ENCODE peak calls at places on chromosomes 16 and 17, in five cellular contexts. One of them, this sample, is unnamed. For H3K4me1, the result is how much of the 10 kb centered on the place peaks cover.

GRCh38 chr16:80743273-80743672 is 61.1 kb downstream of the CDYL2 start:
- DNase-seq in K562: no peak
- DNase-seq in GM12878: no peak
- DNase-seq in H1: no peak
- DNase-seq in HepG2: no peak
- DNase-seq in this sample: no peak

GRCh38 chr17:19269102-19269501 is 31.9 kb downstream of the EPN2 start:
- DNase-seq in K562: no peak
- DNase-seq in GM12878: no peak
- DNase-seq in H1: no peak
- DNase-seq in HepG2: no peak
- DNase-seq in this sample: no peak

GRCh38 chr17:74864866-74865395 is 5.2 kb upstream of the GRIN2C start:
- DNase-seq in K562: peak
- DNase-seq in GM12878: no peak
- DNase-seq in H1: peak
- DNase-seq in HepG2: peak
- DNase-seq in this sample: peak

GRCh38 chr17:13952252-13952721 is 117.0 kb upstream of the COX10 start:
- DNase-seq in K562: no peak
- DNase-seq in GM12878: no peak
- DNase-seq in H1: no peak
- DNase-seq in HepG2: peak
- DNase-seq in this sample: no peak

GRCh38 chr16:89847930-89848297 is 19.6 kb downstream of the SPIRE2 start:
- DNase-seq in K562: no peak
- DNase-seq in GM12878: no peak
- DNase-seq in H1: no peak
- DNase-seq in HepG2: no peak
- DNase-seq in this sample: no peak

GRCh38 chr17:18225562-18226283 is at the start of gene LLGL1:
- DNase-seq in K562: peak
- DNase-seq in GM12878: no peak
- DNase-seq in H1: peak
- DNase-seq in HepG2: no peak
- DNase-seq in this sample: no peak

GRCh38 chr16:87463722-87464690 is 28.8 kb downstream of the ZCCHC14 start:
- DNase-seq in K562: peak
- DNase-seq in GM12878: no peak
- DNase-seq in H1: no peak
- DNase-seq in HepG2: peak
- DNase-seq in this sample: no peak

GRCh38 chr16:69626256-69626655 is 60.5 kb downstream of the NFAT5 start:
- DNase-seq in K562: peak
- DNase-seq in GM12878: no peak
- DNase-seq in H1: no peak
- DNase-seq in HepG2: no peak
- DNase-seq in this sample: no peak

GRCh38 chr16:72182976-72183375 is 11.0 kb upstream of the PMFBP1 start:
- DNase-seq in K562: no peak
- DNase-seq in GM12878: no peak
- DNase-seq in H1: no peak
- DNase-seq in HepG2: no peak
- DNase-seq in this sample: no peak

GRCh38 chr17:77436058-77436442 is 295.3 kb downstream of the SEC14L1 start:
- DNase-seq in K562: no peak
- DNase-seq in GM12878: no peak
- DNase-seq in H1: peak
- DNase-seq in HepG2: no peak
- DNase-seq in this sample: peak

GRCh38 chr17:31573047-31573446 is 181.6 kb downstream of the RAB11FIP4 start:
- DNase-seq in K562: no peak
- DNase-seq in GM12878: no peak
- DNase-seq in H1: no peak
- DNase-seq in HepG2: no peak
- DNase-seq in this sample: no peak

GRCh38 chr16:69833791-69834282 is 71.7 kb downstream of the WWP2 start:
- DNase-seq in K562: no peak
- DNase-seq in GM12878: no peak
- DNase-seq in H1: no peak
- DNase-seq in HepG2: peak
- DNase-seq in this sample: no peak

GRCh38 chr17:38628441-38628840 is 22.7 kb upstream of the SRCIN1 start:
- DNase-seq in K562: peak
- DNase-seq in GM12878: no peak
- DNase-seq in H1: no peak
- DNase-seq in HepG2: peak
- DNase-seq in this sample: peak

GRCh38 chr17:7884581-7885356 is 3.8 kb upstream of the CHD3 start:
- DNase-seq in K562: peak
- DNase-seq in GM12878: no peak
- DNase-seq in H1: no peak
- DNase-seq in HepG2: no peak
- DNase-seq in this sample: peak

GRCh38 chr16:75494696-75495601 is at the start of gene CHST6:
- DNase-seq in K562: peak
- DNase-seq in GM12878: no peak
- DNase-seq in H1: peak
- DNase-seq in HepG2: peak
- DNase-seq in this sample: peak

GRCh38 chr16:81907681-81908080 is 103.6 kb downstream of the SDR42E1 start:
- DNase-seq in K562: peak
- DNase-seq in GM12878: no peak
- DNase-seq in H1: no peak
- DNase-seq in HepG2: no peak
- DNase-seq in this sample: no peak

GRCh38 chr16:20300312-20301097 is 26.8 kb downstream of the GP2 start:
- DNase-seq in K562: peak
- DNase-seq in GM12878: peak
- DNase-seq in H1: peak
- DNase-seq in HepG2: peak
- DNase-seq in this sample: peak

GRCh38 chr16:86571197-86571915 is 4.7 kb downstream of the FOXC2 start:
- DNase-seq in K562: no peak
- DNase-seq in GM12878: no peak
- DNase-seq in H1: no peak
- DNase-seq in HepG2: no peak
- DNase-seq in this sample: no peak

GRCh38 chr17:40017422-40018080 is 2.3 kb downstream of the CSF3 start:
- DNase-seq in K562: no peak
- DNase-seq in GM12878: no peak
- DNase-seq in H1: no peak
- DNase-seq in HepG2: no peak
- DNase-seq in this sample: no peak

GRCh38 chr16:19166500-19166899 is 1.5 kb upstream of the SYT17 start:
- DNase-seq in K562: peak
- DNase-seq in GM12878: no peak
- DNase-seq in H1: no peak
- DNase-seq in HepG2: no peak
- DNase-seq in this sample: no peak

GRCh38 chr16:19170043-19170655 is 2.1 kb downstream of the SYT17 start:
- DNase-seq in K562: no peak
- DNase-seq in GM12878: no peak
- DNase-seq in H1: no peak
- DNase-seq in HepG2: no peak
- DNase-seq in this sample: no peak

GRCh38 chr16:19168173-19169080 is at the start of gene SYT17:
- DNase-seq in K562: no peak
- DNase-seq in GM12878: no peak
- DNase-seq in H1: peak
- DNase-seq in HepG2: no peak
- DNase-seq in this sample: peak

GRCh38 chr16:19169081-19169639 is 1.1 kb downstream of the SYT17 start:
- DNase-seq in K562: no peak
- DNase-seq in GM12878: no peak
- DNase-seq in H1: peak
- DNase-seq in HepG2: no peak
- DNase-seq in this sample: peak

GRCh38 chr16:19167710-19168172 is 299 bp upstream of the SYT17 start:
- DNase-seq in K562: peak
- DNase-seq in GM12878: no peak
- DNase-seq in H1: peak
- DNase-seq in HepG2: peak
- DNase-seq in this sample: peak
- TF ChIP-seq POLR2AphosphoS5 in K562: no peak
- TF ChIP-seq POLR2AphosphoS5 in GM12878: no peak
- TF ChIP-seq POLR2AphosphoS5 in H1: no peak
- TF ChIP-seq POLR2AphosphoS5 in HepG2: no peak
- TF ChIP-seq POLR2AphosphoS5 in this sample: no peak

GRCh38 chr16:66740533-66740932 is 10.9 kb downstream of the DYNC1LI2 start:
- DNase-seq in K562: peak
- DNase-seq in GM12878: no peak
- DNase-seq in H1: no peak
- DNase-seq in HepG2: no peak
- DNase-seq in this sample: no peak
- H3K4me1 ChIP-seq in K562: under half
- H3K4me1 ChIP-seq in GM12878: under half
- H3K4me1 ChIP-seq in H1: under half
- H3K4me1 ChIP-seq in HepG2: under half
- H3K4me1 ChIP-seq in this sample: under half

DNA sequence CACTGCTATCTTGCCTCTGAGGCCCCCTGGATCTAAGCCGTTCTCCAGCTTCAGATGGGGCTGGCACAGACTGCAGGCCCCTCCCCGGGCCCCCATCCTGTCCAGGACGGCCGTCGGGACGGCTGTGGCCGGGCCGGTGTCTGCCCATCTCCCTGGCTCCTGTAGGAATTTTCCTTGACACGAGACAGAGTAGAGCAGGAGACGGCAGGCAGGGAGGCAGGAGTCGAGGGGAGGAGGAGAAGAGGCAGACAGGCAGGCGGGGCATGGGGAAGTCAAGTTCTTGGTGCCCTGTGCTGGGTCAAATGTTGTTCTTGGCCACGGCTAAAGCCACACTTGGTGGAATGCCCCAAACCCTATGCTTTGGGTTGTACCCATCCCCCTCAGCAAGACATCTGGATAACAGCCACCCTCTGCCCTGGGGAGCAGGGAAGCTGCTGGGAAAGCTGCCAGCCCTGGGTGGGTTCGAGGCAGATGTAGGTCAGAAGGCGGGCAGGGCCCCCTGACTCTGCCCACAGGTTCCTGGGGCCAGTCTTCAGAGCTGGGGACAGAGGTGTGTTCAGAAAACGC is 4.0 kb downstream of the C1QTNF1 start:
- DNase-seq in K562: no peak
- DNase-seq in GM12878: no peak
- DNase-seq in H1: no peak
- DNase-seq in HepG2: no peak
- DNase-seq in this sample: no peak
- TF ChIP-seq CREB1 in K562: no peak
- TF ChIP-seq CREB1 in GM12878: no peak
- TF ChIP-seq CREB1 in H1: no peak
- TF ChIP-seq CREB1 in HepG2: no peak
- TF ChIP-seq CREB1 in this sample: no peak

GRCh38 chr17:59380474-59380873 is 49.0 kb downstream of the YPEL2 start:
- DNase-seq in K562: no peak
- DNase-seq in GM12878: no peak
- DNase-seq in H1: no peak
- DNase-seq in HepG2: no peak
- DNase-seq in this sample: no peak

GRCh38 chr17:59381716-59382570 is 50.5 kb downstream of the YPEL2 start:
- DNase-seq in K562: no peak
- DNase-seq in GM12878: no peak
- DNase-seq in H1: no peak
- DNase-seq in HepG2: no peak
- DNase-seq in this sample: no peak

GRCh38 chr17:59377410-59377809 is 46.0 kb downstream of the YPEL2 start:
- DNase-seq in K562: no peak
- DNase-seq in GM12878: no peak
- DNase-seq in H1: no peak
- DNase-seq in HepG2: no peak
- DNase-seq in this sample: no peak

GRCh38 chr17:59375858-59376257 is 44.4 kb downstream of the YPEL2 start:
- DNase-seq in K562: no peak
- DNase-seq in GM12878: peak
- DNase-seq in H1: no peak
- DNase-seq in HepG2: no peak
- DNase-seq in this sample: no peak

DNA sequence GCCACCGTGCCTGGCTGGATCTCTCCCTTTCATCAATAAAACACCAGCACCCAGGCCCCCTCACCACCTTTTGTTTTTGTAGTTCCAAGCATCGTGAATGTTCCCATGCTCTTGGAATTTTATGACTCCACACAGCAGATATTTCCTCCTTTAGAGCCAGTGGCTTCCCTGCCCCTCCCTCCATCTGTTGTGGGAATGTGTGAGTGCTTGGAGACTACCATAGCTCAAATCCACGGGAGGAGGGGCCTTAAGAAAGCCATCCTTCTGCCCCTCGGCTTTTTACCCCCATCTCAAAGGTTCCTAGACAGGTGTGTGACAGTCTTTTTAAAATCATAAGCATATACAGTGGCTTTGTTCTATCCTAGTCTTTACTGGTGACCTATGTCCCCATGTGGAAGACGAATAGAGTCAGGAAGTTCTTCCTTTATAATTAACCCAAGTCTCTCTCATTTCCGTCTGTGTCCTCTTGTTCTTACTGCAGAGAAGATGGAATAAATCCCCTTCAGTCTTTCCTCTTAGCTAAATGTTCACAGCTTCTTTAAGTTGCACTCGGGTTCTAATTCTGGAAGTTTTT is 47.3 kb downstream of the YPEL2 start:
- DNase-seq in K562: no peak
- DNase-seq in GM12878: no peak
- DNase-seq in H1: no peak
- DNase-seq in HepG2: no peak
- DNase-seq in this sample: no peak
- TF ChIP-seq POLR2AphosphoS5 in K562: no peak
- TF ChIP-seq POLR2AphosphoS5 in GM12878: no peak
- TF ChIP-seq POLR2AphosphoS5 in H1: no peak
- TF ChIP-seq POLR2AphosphoS5 in HepG2: no peak
- TF ChIP-seq POLR2AphosphoS5 in this sample: no peak

GRCh38 chr16:28163699-28164584 is 47.8 kb downstream of the XPO6 start:
- DNase-seq in K562: no peak
- DNase-seq in GM12878: no peak
- DNase-seq in H1: no peak
- DNase-seq in HepG2: peak
- DNase-seq in this sample: no peak
- H3K4me1 ChIP-seq in K562: under half
- H3K4me1 ChIP-seq in GM12878: under half
- H3K4me1 ChIP-seq in H1: under half
- H3K4me1 ChIP-seq in HepG2: under half
- H3K4me1 ChIP-seq in this sample: under half

DNA sequence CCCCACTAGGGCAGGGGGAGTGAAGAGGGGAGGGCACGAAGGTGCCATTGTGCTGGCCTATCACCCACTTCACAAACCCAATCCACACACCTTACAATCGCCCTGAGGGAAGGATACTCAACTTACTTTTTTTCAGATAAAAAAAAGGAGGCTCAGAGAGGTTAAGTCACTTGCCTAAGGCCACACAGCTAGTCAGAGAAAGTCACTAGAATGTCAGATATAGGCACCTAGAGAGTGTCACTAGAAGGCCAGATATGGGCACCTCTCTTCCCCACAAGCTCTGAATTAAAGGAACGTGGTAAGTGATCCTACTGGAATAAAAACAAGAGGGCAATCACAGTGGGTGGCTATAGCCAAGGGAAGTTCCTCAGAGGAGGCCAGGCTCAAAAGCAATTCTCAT is 204.5 kb upstream of the ASIC2 start:
- DNase-seq in K562: no peak
- DNase-seq in GM12878: no peak
- DNase-seq in H1: no peak
- DNase-seq in HepG2: no peak
- DNase-seq in this sample: no peak
- TF ChIP-seq CREB1 in K562: no peak
- TF ChIP-seq CREB1 in GM12878: no peak
- TF ChIP-seq CREB1 in H1: no peak
- TF ChIP-seq CREB1 in HepG2: no peak
- TF ChIP-seq CREB1 in this sample: no peak

This sample was measured in GM23338.